ENCODE peak calls at places on chromosomes 1 and 21, in four cellular contexts. T, F, N and B are unnamed samples.
A peak's percentile ranks its signal among the peaks of the same experiment; 100 is the strongest.

GRCh38 chr1:52424757-52425265 is 20.4 kb downstream of the PRPF38A start:
- DNase-seq in N (no peak), T (no peak), F (no peak), B (no peak)

GRCh38 chr1:32394890-32395415 is 712 bp upstream of the BSDC1 start:
- DNase-seq in T (no peak), F (no peak), N (no peak), B (no peak)

GRCh38 chr1:67688526-67689219 is 3.7 kb downstream of the GADD45A start:
- DNase-seq in T (no peak), F (no peak), N (no peak), B (no peak)

GRCh38 chr1:224434447-224435317 is at the start of gene WDR26:
- DNase-seq in T (peak; percentile 86), F (peak; percentile 85), N (peak; percentile 89), B (peak; percentile 73)

GRCh38 chr1:100542264-100542663 is 4.3 kb downstream of the GPR88 start:
- DNase-seq in N (no peak), T (no peak), F (no peak), B (no peak)

GRCh38 chr1:116521186-116521585 is 49.6 kb downstream of the CD58 start:
- DNase-seq in N (no peak), T (no peak), F (no peak), B (no peak)

GRCh38 chr21:38817371-38818335 is 11.9 kb downstream of the ETS2 start:
- DNase-seq in N (no peak), T (no peak), F (no peak), B (no peak)

GRCh38 chr21:41367598-41368360 is 6.0 kb downstream of the MX2 start:
- DNase-seq in N (peak; percentile 62), T (no peak), F (no peak), B (no peak)

GRCh38 chr1:223143760-223144248 is 756 bp upstream of the TLR5 start:
- DNase-seq in F (no peak), N (no peak), T (peak; percentile 66), B (peak; percentile 24)

GRCh38 chr1:193077991-193078390 is 18.6 kb downstream of the RO60 start:
- DNase-seq in N (no peak), F (no peak), T (no peak), B (no peak)

GRCh38 chr1:26276432-26276838 is 3.5 kb upstream of the SH3BGRL3 start:
- DNase-seq in F (no peak), N (no peak), T (no peak), B (no peak)

GRCh38 chr21:44897326-44898010 is 23.2 kb downstream of the ITGB2 start:
- DNase-seq in N (no peak), T (no peak), F (peak; percentile 50), B (peak; percentile 22)

GRCh38 chr1:50704126-50704525 is 255.9 kb downstream of the FAF1 start:
- DNase-seq in N (no peak), T (no peak), F (no peak), B (no peak)

GRCh38 chr1:3511306-3511705 is 56.8 kb downstream of the ARHGEF16 start:
- DNase-seq in T (no peak), F (no peak), N (no peak), B (no peak)

GRCh38 chr1:156025873-156026272 is 5.1 kb upstream of the SSR2 start:
- DNase-seq in N (no peak), T (peak; percentile 27), F (no peak), B (no peak)

GRCh38 chr1:244324176-244324883 is 127.4 kb downstream of the ADSS2 start:
- DNase-seq in T (no peak), F (no peak), N (no peak), B (no peak)

GRCh38 chr1:58345215-58346075 is 201.1 kb downstream of the OMA1 start:
- DNase-seq in T (no peak), N (no peak), F (no peak), B (no peak)

GRCh38 chr1:171877711-171878110 is 36.4 kb downstream of the DNM3 start:
- DNase-seq in F (no peak), N (no peak), T (no peak), B (no peak)

GRCh38 chr1:228487336-228488106 is at the start of gene RNF187:
- DNase-seq in N (peak; percentile 98), T (peak; percentile 86), F (peak; percentile 82), B (peak; percentile 94)

GRCh38 chr1:145997156-145998023 is 1.0 kb upstream of the TXNIP start:
- DNase-seq in T (peak; percentile 37), N (no peak), F (peak; percentile 66), B (peak; percentile 62)

GRCh38 chr1:39898648-39899603 is 2.8 kb downstream of the MYCL start:
- DNase-seq in N (no peak), T (peak; percentile 87), F (no peak), B (no peak)
- H3K27ac ChIP-seq in N (no peak overlapping the region), T (peak overlapping the region; percentile 8), F (no peak overlapping the region), B (no peak overlapping the region)

GRCh38 chr1:29368936-29369932 is 132.9 kb downstream of the PTPRU start:
- DNase-seq in N (no peak), F (no peak), T (no peak), B (no peak)

GRCh38 chr1:29370067-29370466 is 133.7 kb downstream of the PTPRU start:
- DNase-seq in F (no peak), T (no peak), N (no peak), B (no peak)

DNA sequence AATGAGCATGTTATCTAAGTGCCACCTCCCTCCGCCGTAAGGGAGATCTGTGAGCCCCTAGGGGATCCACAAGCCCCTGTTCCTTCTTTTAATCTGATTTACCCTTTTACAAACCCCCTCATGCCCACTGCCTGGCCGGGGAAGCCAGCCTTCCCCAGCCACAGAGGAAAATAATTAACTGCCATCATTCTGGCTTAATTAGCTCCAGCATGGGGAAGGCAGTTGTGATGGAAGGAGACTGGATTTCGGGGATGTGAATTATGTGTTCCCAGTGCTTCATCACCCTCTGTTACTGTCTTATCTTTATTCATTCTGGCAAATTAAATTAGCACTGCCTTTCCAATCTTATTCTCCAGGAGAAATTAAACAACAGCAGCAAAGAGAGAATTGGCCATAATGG is 135.8 kb downstream of the PTPRU start:
- DNase-seq in N (no peak), T (no peak), F (no peak), B (no peak)
- H3K27ac ChIP-seq in N (no peak overlapping the region), T (no peak overlapping the region), F (no peak overlapping the region), B (no peak overlapping the region)

GRCh38 chr1:205510308-205510950 is 6.0 kb downstream of the CDK18 start:
- DNase-seq in T (no peak), F (no peak), N (no peak), B (peak; percentile 67)
- H3K27ac ChIP-seq in T (no peak overlapping the region), F (peak overlapping the region; percentile 89), N (peak overlapping the region; percentile 29), B (peak overlapping the region; percentile 94)

GRCh38 chr1:230210979-230211336 is 143.9 kb downstream of the GALNT2 start:
- DNase-seq in F (peak; percentile 49), T (peak; percentile 21), N (no peak), B (peak; percentile 41)
- H3K27ac ChIP-seq in F (peak overlapping the region; percentile 77), T (no peak overlapping the region), N (peak overlapping the region; percentile 88), B (peak overlapping the region; percentile 71)

GRCh38 chr1:202858306-202858705 is 30.6 kb downstream of the RABIF start:
- DNase-seq in F (peak; percentile 90), T (no peak), N (no peak), B (peak; percentile 36)

GRCh38 chr1:202861420-202862121 is 27.4 kb downstream of the RABIF start:
- DNase-seq in T (peak; percentile 87), F (peak; percentile 94), N (peak; percentile 97), B (peak; percentile 94)

GRCh38 chr1:202857136-202857610 is 31.8 kb downstream of the RABIF start:
- DNase-seq in F (no peak), T (no peak), N (no peak), B (no peak)

GRCh38 chr1:202860744-202861419 is 28.1 kb downstream of the RABIF start:
- DNase-seq in F (peak; percentile 29), N (peak; percentile 81), T (peak; percentile 65), B (peak; percentile 21)

DNA sequence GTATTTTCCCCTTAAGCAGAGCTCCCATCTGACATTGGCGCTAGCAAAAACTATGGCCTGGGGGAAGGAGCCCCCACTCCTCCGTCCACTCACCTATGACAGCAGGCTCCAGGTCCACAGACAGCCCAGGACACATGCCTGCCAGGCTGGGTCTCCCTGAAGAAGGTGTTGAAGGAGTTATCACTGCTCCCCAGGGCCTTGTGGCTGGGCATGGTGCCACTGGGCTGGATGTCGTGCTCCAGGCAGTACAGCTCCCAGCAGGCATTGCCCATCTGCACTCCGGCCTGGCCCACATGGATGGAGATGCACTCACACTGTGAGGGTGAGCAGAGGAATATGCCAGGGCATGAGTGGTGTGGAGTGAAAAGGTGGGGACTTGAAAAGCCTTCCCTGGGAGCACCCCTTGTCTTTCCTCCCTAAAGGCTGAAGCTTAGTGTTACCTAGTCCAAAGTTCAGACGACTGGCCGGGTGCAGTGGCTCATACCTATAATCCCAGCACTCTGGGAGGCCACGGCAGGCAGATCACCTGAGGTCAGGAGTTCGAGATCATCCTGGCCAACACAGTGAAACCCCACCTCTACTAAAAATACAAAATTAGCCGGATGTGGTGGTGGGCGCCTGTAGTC is 30.0 kb downstream of the RABIF start:
- DNase-seq in F (peak; percentile 38), N (no peak), T (no peak), B (peak; percentile 58)
- H3K27ac ChIP-seq in F (no peak overlapping the region), N (no peak overlapping the region), T (no peak overlapping the region), B (peak overlapping the region; percentile 70)

DNA sequence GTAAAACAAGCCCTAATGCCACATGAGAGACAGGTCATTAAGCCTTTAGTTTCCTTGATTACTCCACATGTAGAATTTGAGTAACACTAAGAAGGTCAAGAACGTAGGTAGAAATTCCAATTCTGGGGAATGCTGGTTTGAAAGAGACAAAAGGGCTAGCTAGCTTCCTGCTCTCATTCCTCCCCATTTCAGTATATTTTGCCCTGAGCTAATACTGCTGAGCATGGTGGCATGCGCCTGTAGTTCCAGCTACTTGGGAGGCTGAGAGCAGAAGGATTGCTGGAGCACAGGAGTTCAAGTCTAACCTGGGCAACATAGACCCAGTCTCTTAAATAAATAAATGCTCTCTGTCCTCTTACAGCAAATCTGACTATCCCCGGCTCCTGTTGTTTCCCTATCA is 12.8 kb downstream of the PRDX6 start:
- DNase-seq in N (no peak), T (no peak), F (no peak), B (no peak)
- H3K27ac ChIP-seq in N (no peak overlapping the region), T (no peak overlapping the region), F (no peak overlapping the region), B (no peak overlapping the region)

GRCh38 chr1:154500533-154500932 is 1.5 kb upstream of the TDRD10 start:
- DNase-seq in F (no peak), N (no peak), T (no peak), B (no peak)
- H3K27ac ChIP-seq in F (no peak overlapping the region), N (no peak overlapping the region), T (no peak overlapping the region), B (peak overlapping the region; percentile 94)

GRCh38 chr1:184940694-184941093 is 33.6 kb downstream of the NIBAN1 start:
- DNase-seq in T (no peak), N (no peak), F (no peak), B (no peak)
- H3K27ac ChIP-seq in T (no peak overlapping the region), N (no peak overlapping the region), F (no peak overlapping the region), B (peak overlapping the region; percentile 27)